ENCODE peak calls at places on chromosomes 13 and 19, in ten cellular contexts. F is HFFc6, U is thoracic aorta, G is ACHN, Z is T-helper 9 cell, K is ecto neural progenitor cell, O is AG09309, J is left ventricle myocardium inferior, Q is COR-L47, N is hepatic stellate cell. W is an unnamed sample.

GRCh38 chr13:23631676-23632622 is 61.7 kb downstream of the TNFRSF19 start:
- DNase-seq in K (no peak), G (no peak), N (no peak), F (no peak), U (no peak), Z (no peak), J (no peak), Q (no peak), O (no peak), W (no peak)

GRCh38 chr13:73288596-73288995 is 229.8 kb downstream of the KLF5 start:
- DNase-seq in U (no peak), Q (no peak), J (no peak), G (no peak), Z (no peak), F (no peak), K (no peak), O (no peak), N (no peak), W (no peak)

GRCh38 chr13:23876265-23876664 is 12.9 kb downstream of the MIPEP start:
- DNase-seq in Z (no peak), N (peak), K (no peak), U (no peak), F (peak), G (peak), J (no peak), Q (no peak), O (no peak), W (peak)

GRCh38 chr19:58009666-58010301 is 7.2 kb upstream of the ZNF606 start:
- DNase-seq in O (no peak), N (peak), U (peak), Z (peak), K (peak), J (peak), G (no peak), Q (peak), F (no peak), W (peak)

GRCh38 chr19:58407658-58408151 is 744 bp upstream of the ZNF584 start:
- DNase-seq in U (no peak), K (no peak), O (no peak), G (no peak), J (no peak), Z (no peak), Q (no peak), F (no peak), N (no peak), W (no peak)

GRCh38 chr13:42083138-42083770 is 34.8 kb downstream of the DGKH start:
- DNase-seq in K (no peak), O (no peak), G (no peak), Z (no peak), J (no peak), Q (no peak), F (no peak), N (no peak), U (no peak), W (no peak)

GRCh38 chr13:102555914-102556553 is 40.8 kb upstream of the TPP2 start:
- DNase-seq in O (no peak), K (no peak), N (peak), F (peak), J (no peak), Z (no peak), Q (peak), G (peak), U (no peak), W (no peak)

GRCh38 chr13:26971990-26972888 is 199.4 kb downstream of the USP12 start:
- DNase-seq in O (no peak), Q (peak), F (no peak), U (no peak), K (peak), J (no peak), Z (no peak), G (no peak), N (no peak), W (peak)

GRCh38 chr19:14322889-14323463 is 58.3 kb upstream of the ADGRE5 start:
- DNase-seq in N (no peak), O (no peak), J (no peak), F (no peak), K (no peak), Z (no peak), U (no peak), G (no peak), Q (no peak), W (no peak)

GRCh38 chr19:43441736-43442135 is 23.7 kb downstream of the LYPD3 start:
- DNase-seq in Q (no peak), K (no peak), J (no peak), N (no peak), F (no peak), G (no peak), Z (no peak), U (no peak), O (no peak), W (no peak)

GRCh38 chr13:99743079-99743478 is 228.5 kb downstream of the ZIC5 start:
- DNase-seq in N (no peak), O (no peak), J (no peak), G (no peak), Q (peak), Z (no peak), F (no peak), K (no peak), U (no peak), W (no peak)

GRCh38 chr13:24097064-24097463 is 63.5 kb upstream of the SPATA13 start:
- DNase-seq in Z (no peak), U (no peak), J (no peak), F (peak), O (peak), K (no peak), N (no peak), G (no peak), Q (no peak), W (no peak)

GRCh38 chr13:106474906-106475305 is 60.6 kb downstream of the EFNB2 start:
- DNase-seq in N (no peak), F (no peak), Z (no peak), G (no peak), Q (no peak), J (no peak), O (no peak), U (no peak), K (no peak), W (no peak)

GRCh38 chr13:37340911-37341670 is 235.6 kb upstream of the CSNK1A1L start:
- DNase-seq in G (no peak), O (no peak), Z (no peak), U (no peak), J (no peak), F (no peak), N (no peak), K (no peak), Q (no peak), W (no peak)

GRCh38 chr13:31038834-31039552 is 106.5 kb downstream of the TEX26 start:
- DNase-seq in J (no peak), F (no peak), Q (no peak), N (no peak), Z (no peak), K (no peak), U (no peak), G (peak), O (peak), W (no peak)

GRCh38 chr13:40494932-40495619 is 171.4 kb downstream of the FOXO1 start:
- DNase-seq in G (no peak), Q (no peak), K (no peak), U (no peak), O (no peak), J (no peak), F (no peak), N (no peak), Z (no peak), W (no peak)

GRCh38 chr13:78102121-78102677 is 183.6 kb upstream of the EDNRB start:
- DNase-seq in O (peak), U (no peak), Q (no peak), Z (no peak), J (peak), G (no peak), F (peak), N (no peak), K (no peak), W (peak)

GRCh38 chr19:3509566-3509989 is 3.5 kb downstream of the FZR1 start:
- DNase-seq in Q (no peak), N (peak), J (no peak), Z (no peak), F (peak), K (no peak), O (no peak), U (no peak), G (no peak), W (no peak)

W was measured in body of pancreas.